ENCODE peak calls at places on chromosomes 7 and 10, in five cellular contexts. Y, S, D, H and A are unnamed samples.
A peak's percentile ranks its signal among the peaks of the same experiment; 100 is the strongest.

GRCh38 chr7:100446040-100446439 is 9.7 kb upstream of the PPP1R35 start:
- DNase-seq in Y (no peak), S (no peak), D (no peak), H (no peak), A (no peak)

GRCh38 chr7:128217030-128217805 is 23.9 kb upstream of the LEP start:
- DNase-seq in Y (no peak), S (no peak), D (peak; percentile 42), H (no peak), A (no peak)

GRCh38 chr7:116234517-116235200 is 24.3 kb downstream of the TES start:
- DNase-seq in Y (no peak), S (no peak), D (no peak), H (no peak), A (no peak)

GRCh38 chr7:106452031-106452851 is 167.5 kb upstream of the NAMPT start:
- DNase-seq in Y (no peak), S (no peak), D (no peak), H (no peak), A (no peak)

GRCh38 chr10:51937736-51938135 is 238.3 kb upstream of the CSTF2T start:
- DNase-seq in Y (no peak), S (no peak), D (no peak), H (no peak), A (no peak)

GRCh38 chr7:2105917-2106316 is 126.8 kb downstream of the MAD1L1 start:
- DNase-seq in Y (no peak), S (no peak), D (no peak), H (no peak), A (no peak)

GRCh38 chr7:75962607-75963382 is 31.6 kb downstream of the TMEM120A start:
- DNase-seq in Y (no peak), S (no peak), D (no peak), H (no peak), A (peak; percentile 71)

GRCh38 chr10:87930929-87931835 is 67.8 kb downstream of the PTEN start:
- DNase-seq in Y (no peak), S (no peak), D (no peak), H (no peak), A (no peak)

GRCh38 chr7:158473238-158473637 is 114.4 kb downstream of the PTPRN2 start:
- DNase-seq in Y (no peak), S (no peak), D (no peak), H (no peak), A (no peak)

GRCh38 chr7:45469103-45469502 is 105.1 kb upstream of the ADCY1 start:
- DNase-seq in Y (no peak), S (no peak), D (no peak), H (no peak), A (no peak)

GRCh38 chr10:9211228-9211627 is 1156.7 kb downstream of the GATA3 start:
- DNase-seq in Y (no peak), S (no peak), D (no peak), H (no peak), A (no peak)

GRCh38 chr7:84624527-84624926 is 429.9 kb upstream of the SEMA3A start:
- DNase-seq in Y (no peak), S (no peak), D (no peak), H (no peak), A (no peak)

GRCh38 chr10:33655165-33655815 is 320.8 kb upstream of the NRP1 start:
- DNase-seq in Y (no peak), S (no peak), D (no peak), H (no peak), A (no peak)

GRCh38 chr10:89668391-89669180 is 23.5 kb upstream of the PANK1 start:
- DNase-seq in Y (no peak), S (no peak), D (no peak), H (no peak), A (no peak)

GRCh38 chr10:15224948-15225347 is 56.5 kb upstream of the NMT2 start:
- DNase-seq in Y (no peak), S (no peak), D (no peak), H (no peak), A (no peak)

GRCh38 chr7:157378390-157378789 is 41.6 kb downstream of the DNAJB6 start:
- DNase-seq in Y (no peak), S (no peak), D (no peak), H (no peak), A (no peak)

GRCh38 chr7:13991791-13992620 is 2.5 kb upstream of the ETV1 start:
- DNase-seq in Y (no peak), S (no peak), D (no peak), H (no peak), A (no peak)

GRCh38 chr10:18418579-18419210 is 232.7 kb downstream of the NSUN6 start:
- DNase-seq in Y (no peak), S (no peak), D (no peak), H (no peak), A (no peak)

GRCh38 chr7:30815016-30815854 is 44.0 kb downstream of the MINDY4 start:
- DNase-seq in Y (no peak), S (no peak), D (peak; percentile 59), H (no peak), A (no peak)

GRCh38 chr7:3309140-3309539 is 8.1 kb downstream of the SDK1 start:
- DNase-seq in Y (no peak), S (no peak), D (no peak), H (no peak), A (no peak)

GRCh38 chr10:91219371-91220193 is 881 bp upstream of the PCGF5 start:
- DNase-seq in Y (no peak), S (no peak), D (no peak), H (no peak), A (no peak)

GRCh38 chr7:36781011-36781738 is 56.9 kb upstream of the AOAH start:
- DNase-seq in Y (no peak), S (no peak), D (no peak), H (no peak), A (no peak)

GRCh38 chr7:140039071-140039470 is 23.7 kb downstream of the PARP12 start:
- DNase-seq in Y (no peak), S (no peak), D (no peak), H (no peak), A (no peak)

DNA sequence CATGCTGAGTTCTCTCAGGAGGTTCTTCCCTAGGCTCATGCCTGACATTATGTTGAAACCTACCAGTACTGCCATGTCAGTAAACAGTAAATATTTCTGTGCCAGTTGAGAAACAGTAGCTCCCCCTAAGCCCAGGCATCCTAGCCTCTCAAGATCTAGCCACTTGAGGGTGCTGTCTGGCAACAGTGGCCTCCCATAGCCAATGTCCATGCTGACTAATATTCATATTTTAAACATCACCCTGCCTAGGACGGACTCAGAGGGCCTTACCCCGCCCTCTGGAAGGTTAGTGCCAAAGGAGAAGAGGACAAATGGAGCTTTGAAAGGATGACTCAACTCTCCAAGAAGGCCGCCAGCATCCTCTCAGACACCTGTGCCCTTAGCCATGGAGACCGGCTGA is 7.7 kb downstream of the ACSM6 start:
- DNase-seq in Y (peak; percentile 46), S (no peak), D (no peak), H (no peak), A (no peak)
- TF ChIP-seq CTCF in Y (peak; percentile 84), S (no peak), D (no peak), H (no peak), A (no peak)

DNA sequence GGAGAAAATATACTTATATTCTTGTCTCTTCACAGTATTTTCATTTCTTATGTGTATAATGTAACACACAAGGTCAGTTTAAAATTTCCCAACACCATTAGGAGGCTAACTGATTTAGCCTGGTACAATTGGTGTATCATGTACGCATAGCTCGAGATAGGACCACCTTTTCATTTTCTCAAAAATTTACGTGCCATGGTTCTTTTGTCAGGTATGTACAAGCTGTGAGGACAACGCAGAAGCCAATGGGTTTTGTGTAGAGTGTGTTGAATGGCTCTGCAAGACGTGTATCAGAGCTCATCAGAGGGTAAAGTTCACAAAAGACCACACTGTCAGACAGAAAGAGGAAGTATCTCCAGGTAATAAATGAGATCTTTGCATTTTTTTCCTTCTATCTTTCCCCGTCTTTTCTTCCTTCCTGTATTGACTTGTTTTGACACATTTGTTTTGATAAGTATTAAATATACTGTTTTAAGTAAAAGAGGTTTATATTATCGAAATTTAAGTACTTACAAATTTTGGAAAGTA is 55.0 kb downstream of the TRIM24 start:
- DNase-seq in Y (no peak), S (no peak), D (no peak), H (no peak), A (no peak)
- TF ChIP-seq CTCF in Y (no peak), S (no peak), D (no peak), H (no peak), A (no peak)

DNA sequence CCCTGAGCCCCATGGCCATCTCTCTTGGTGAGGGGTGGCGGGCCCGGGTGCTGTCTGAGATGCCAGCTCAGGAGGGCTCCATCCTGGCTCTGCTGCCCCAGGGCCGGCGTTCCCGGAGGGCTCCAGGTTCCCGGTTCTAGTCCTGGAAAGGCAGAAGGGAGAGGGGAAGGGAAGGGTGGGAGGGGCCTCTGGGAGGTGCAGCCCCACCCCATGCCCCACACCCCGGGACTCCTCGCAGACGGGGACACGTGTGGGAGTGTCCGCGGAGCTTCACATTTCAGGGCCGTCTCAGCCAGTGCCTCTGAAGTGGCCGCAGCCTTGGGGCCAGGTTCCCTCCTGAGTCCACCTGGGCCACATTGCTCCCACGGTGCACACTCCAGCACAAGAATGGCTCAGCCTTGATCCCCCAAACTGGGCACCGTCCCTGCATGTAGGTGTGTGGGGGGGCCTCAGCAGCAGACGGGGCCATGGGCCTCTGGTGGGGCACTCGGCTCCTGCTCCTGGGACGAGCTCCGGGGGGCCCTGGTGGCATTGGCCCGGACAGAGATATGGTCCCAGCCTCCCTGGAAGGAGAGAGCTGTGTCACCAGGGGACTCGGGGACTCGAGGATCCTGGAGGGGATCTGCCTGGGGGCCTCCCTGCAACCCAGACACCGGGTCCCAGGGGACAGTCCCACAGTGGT is 5.8 kb downstream of the BHLHA15 start:
- DNase-seq in Y (no peak), S (no peak), D (no peak), H (peak; percentile 51), A (peak; percentile 61)
- TF ChIP-seq CTCF in Y (no peak), S (no peak), D (no peak), H (no peak), A (no peak)

GRCh38 chr10:101140950-101141621 is 10.0 kb downstream of the TLX1 start:
- DNase-seq in Y (no peak), S (no peak), D (no peak), H (no peak), A (no peak)

GRCh38 chr10:101143354-101143648 is 12.2 kb downstream of the TLX1 start:
- DNase-seq in Y (no peak), S (no peak), D (no peak), H (no peak), A (no peak)

GRCh38 chr10:101141622-101142532 is 10.8 kb downstream of the TLX1 start:
- DNase-seq in Y (peak; percentile 81), S (no peak), D (peak; percentile 81), H (peak; percentile 84), A (peak; percentile 70)

GRCh38 chr10:101144053-101144452 is 13.0 kb downstream of the TLX1 start:
- DNase-seq in Y (no peak), S (no peak), D (no peak), H (no peak), A (no peak)

DNA sequence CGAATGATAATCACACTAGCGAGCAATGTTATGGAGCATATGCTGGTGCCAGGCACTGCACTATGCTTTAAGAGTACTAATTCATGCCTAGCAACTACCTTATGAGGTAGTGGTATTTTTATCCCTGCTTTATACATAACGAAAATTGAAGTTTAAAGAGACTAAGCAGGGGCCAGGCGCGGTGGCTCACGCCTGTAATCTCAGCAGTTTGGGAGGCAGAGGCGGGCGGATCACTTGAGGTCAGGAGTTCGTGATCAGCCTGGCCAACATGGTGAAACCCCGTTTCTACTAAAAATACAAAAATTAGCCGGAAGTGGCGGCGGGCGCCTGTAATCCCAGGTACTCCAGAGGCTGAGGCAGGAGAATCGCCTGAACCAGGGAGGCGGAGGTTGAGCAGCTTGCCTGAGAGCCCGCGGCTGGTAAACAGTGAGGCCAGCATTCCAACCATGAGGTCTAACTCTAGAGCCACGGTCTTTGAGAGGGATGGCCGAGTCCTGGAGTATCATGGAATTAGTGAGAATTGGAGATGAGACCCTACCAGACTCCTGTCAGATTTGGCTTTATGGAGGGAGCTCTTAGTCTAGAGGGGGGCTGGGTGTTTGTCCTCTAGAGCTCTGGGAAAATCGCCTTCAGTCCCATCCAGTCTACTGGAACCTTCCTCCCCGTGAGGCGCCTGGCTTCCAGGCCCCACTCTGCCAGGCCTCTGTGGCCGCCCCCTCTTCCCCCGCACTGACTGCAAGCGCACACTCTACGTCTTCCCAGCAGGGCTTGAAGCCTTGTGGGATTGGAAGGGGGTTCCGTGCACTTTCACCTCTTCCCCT is 11.6 kb downstream of the TLX1 start:
- DNase-seq in Y (no peak), S (no peak), D (no peak), H (no peak), A (no peak)
- TF ChIP-seq CTCF in Y (no peak), S (no peak), D (no peak), H (no peak), A (no peak)